ENCODE peak calls at places on chromosomes 12 and 14, in five cellular contexts. R is CD8-positive, alpha-beta T cell; K is left ventricle myocardium inferior; U is neuronal stem cell; E is heart right ventricle. F is an unnamed sample.

GRCh38 chr12:91492648-91493047 is 310.0 kb upstream of the DCN start:
- DNase-seq in R (no peak), K (no peak), U (no peak), E (no peak), F (peak; percentile 39)

GRCh38 chr12:10454531-10454930 is 1.4 kb upstream of the KLRC1 start:
- DNase-seq in R (no peak), K (no peak), U (no peak), E (no peak), F (no peak)

GRCh38 chr12:125403145-125403789 is 338.0 kb downstream of the AACS start:
- DNase-seq in R (no peak), K (no peak), U (peak; percentile 39), E (no peak), F (peak; percentile 23)

GRCh38 chr12:93292213-93292612 is 85.5 kb upstream of the NUDT4 start:
- DNase-seq in R (no peak), K (no peak), U (no peak), E (no peak), F (no peak)

GRCh38 chr14:31164115-31164514 is 43.5 kb downstream of the HECTD1 start:
- DNase-seq in R (no peak), K (no peak), U (no peak), E (no peak), F (no peak)

GRCh38 chr12:51622564-51622963 is 31.5 kb downstream of the SCN8A start:
- DNase-seq in R (no peak), K (no peak), U (no peak), E (no peak), F (no peak)

GRCh38 chr12:91991397-91992187 is 154.1 kb downstream of the BTG1 start:
- DNase-seq in R (no peak), K (no peak), U (no peak), E (no peak), F (peak; percentile 42)

GRCh38 chr12:71639341-71639760 is 24.3 kb downstream of the ZFC3H1 start:
- DNase-seq in R (no peak), K (no peak), U (no peak), E (no peak), F (no peak)

GRCh38 chr14:50670196-50670875 is 2.2 kb upstream of the SAV1 start:
- DNase-seq in R (no peak), K (no peak), U (no peak), E (no peak), F (no peak)

GRCh38 chr14:23421594-23421993 is 13.5 kb upstream of the MYH6 start:
- DNase-seq in R (no peak), K (no peak), U (no peak), E (no peak), F (no peak)

GRCh38 chr12:123364532-123365140 is at the start of gene SBNO1:
- DNase-seq in R (peak; percentile 97), K (peak; percentile 91), U (peak; percentile 93), E (peak; percentile 91), F (peak; percentile 89)

GRCh38 chr12:129673807-129674206 is 230.0 kb downstream of the TMEM132D start:
- DNase-seq in R (no peak), K (no peak), U (no peak), E (no peak), F (no peak)

GRCh38 chr12:100555722-100556121 is 17.8 kb upstream of the GAS2L3 start:
- DNase-seq in R (no peak), K (no peak), U (no peak), E (no peak), F (peak; percentile 44)

GRCh38 chr14:67526676-67527459 is 6.2 kb upstream of the PLEKHH1 start:
- DNase-seq in R (peak; percentile 56), K (no peak), U (no peak), E (no peak), F (peak; percentile 80)

GRCh38 chr14:76710093-76711010 is 50.9 kb upstream of the VASH1 start:
- DNase-seq in R (no peak), K (no peak), U (peak; percentile 46), E (no peak), F (peak; percentile 39)

GRCh38 chr14:103527408-103528157 is 1.4 kb upstream of the TRMT61A start:
- DNase-seq in R (no peak), K (no peak), U (no peak), E (peak; percentile 19), F (no peak)

GRCh38 chr12:87642245-87642644 is 387.0 kb downstream of the C12orf50 start:
- DNase-seq in R (no peak), K (no peak), U (no peak), E (no peak), F (no peak)

GRCh38 chr14:58332514-58332913 is 34.2 kb downstream of the ARID4A start:
- DNase-seq in R (no peak), K (no peak), U (no peak), E (no peak), F (no peak)
- H3K4me3 ChIP-seq in R (no peak overlapping the region), K (no peak overlapping the region), U (peak overlapping the region; percentile 41), E (no peak overlapping the region), F (no peak overlapping the region)

GRCh38 chr14:91017011-91017410 is 43.4 kb downstream of the RPS6KA5 start:
- DNase-seq in R (no peak), K (no peak), U (no peak), E (no peak), F (no peak)
- H3K4me1 ChIP-seq in R (peaks cover 10% of the 10 kb centered on the region), K (peaks cover 13% of the 10 kb centered on the region), U (no peaks in the 10 kb centered on the region), E (no peaks in the 10 kb centered on the region), F (no peaks in the 10 kb centered on the region)

GRCh38 chr14:100069161-100069800 is 4.1 kb downstream of the EVL start:
- DNase-seq in R (no peak), K (no peak), U (no peak), E (no peak), F (no peak)

GRCh38 chr14:100066984-100067383 is 1.8 kb downstream of the EVL start:
- DNase-seq in R (no peak), K (no peak), U (no peak), E (no peak), F (no peak)

GRCh38 chr14:100070310-100070709 is 5.1 kb downstream of the EVL start:
- DNase-seq in R (no peak), K (no peak), U (no peak), E (no peak), F (no peak)

GRCh38 chr14:100067481-100067880 is 2.3 kb downstream of the EVL start:
- DNase-seq in R (no peak), K (no peak), U (no peak), E (no peak), F (no peak)

GRCh38 chr14:100067971-100068959 is 3.0 kb downstream of the EVL start:
- DNase-seq in R (peak; percentile 88), K (peak; percentile 20), U (no peak), E (peak; percentile 20), F (peak; percentile 69)
- H3K27ac ChIP-seq in R (peak overlapping the region; percentile 87), K (peak overlapping the region; percentile 41), U (no peak overlapping the region), E (no peak overlapping the region), F (peak overlapping the region; percentile 57)

DNA sequence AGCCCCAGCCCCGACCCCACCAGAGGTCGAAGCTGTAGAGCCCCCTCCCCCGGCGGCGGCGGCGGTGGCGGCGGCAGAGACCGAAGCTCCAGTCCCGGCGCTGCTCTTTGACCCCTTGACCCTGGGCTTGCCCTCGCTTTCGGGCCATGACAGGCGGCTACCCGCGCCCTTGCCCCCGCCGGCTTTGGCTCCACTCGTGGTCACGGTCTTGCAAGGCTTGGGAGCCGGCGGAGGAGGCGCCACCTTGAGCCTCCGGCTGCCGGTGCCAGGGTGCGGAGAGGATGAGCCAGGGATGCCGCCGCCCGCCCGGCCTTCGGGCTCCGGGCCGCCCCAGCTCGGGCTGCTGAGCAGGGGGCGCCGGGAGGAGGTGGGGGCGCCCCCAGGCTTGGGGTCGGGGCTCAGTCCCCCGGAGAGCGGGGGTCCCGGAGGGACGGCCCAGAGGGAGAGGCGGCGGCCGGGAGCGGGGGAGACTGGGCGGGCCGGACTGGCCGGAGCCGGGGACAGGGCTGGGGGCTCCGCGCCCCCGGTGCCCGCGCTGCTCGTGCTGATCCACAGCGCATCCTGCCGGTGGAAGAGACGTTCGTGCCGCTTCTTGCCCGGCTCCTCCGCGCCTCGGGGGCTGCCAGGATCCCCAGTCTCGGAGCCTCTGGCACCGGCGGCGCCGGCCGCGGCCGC is 938 bp downstream of the AGAP2 start:
- DNase-seq in R (no peak), K (no peak), U (no peak), E (no peak), F (no peak)
- H3K4me3 ChIP-seq in R (no peak overlapping the region), K (peak overlapping the region; percentile 68), U (peak overlapping the region; percentile 66), E (peak overlapping the region; percentile 49), F (peak overlapping the region; percentile 13)

GRCh38 chr12:6764011-6764828 is 1.9 kb upstream of the PTMS start:
- DNase-seq in R (no peak), K (peak; percentile 93), U (peak; percentile 99), E (peak; percentile 93), F (peak; percentile 86)

GRCh38 chr12:6765048-6765633 is 1.0 kb upstream of the PTMS start:
- DNase-seq in R (no peak), K (no peak), U (no peak), E (no peak), F (no peak)

GRCh38 chr12:6767301-6767591 is 1.1 kb downstream of the PTMS start:
- DNase-seq in R (no peak), K (no peak), U (no peak), E (no peak), F (no peak)

GRCh38 chr12:6766651-6767300 is 613 bp downstream of the PTMS start:
- DNase-seq in R (peak; percentile 72), K (peak; percentile 85), U (no peak), E (peak; percentile 87), F (peak; percentile 63)

GRCh38 chr12:6765634-6766581 is at the start of gene PTMS:
- DNase-seq in R (no peak), K (peak; percentile 86), U (peak; percentile 89), E (peak; percentile 89), F (peak; percentile 39)
- H3K4me1 ChIP-seq in R (peaks cover 22% of the 10 kb centered on the region), K (peaks cover 63% of the 10 kb centered on the region), U (peaks cover 31% of the 10 kb centered on the region), E (peaks cover 41% of the 10 kb centered on the region), F (peaks cover 7% of the 10 kb centered on the region)